ENCODE peak calls at places on chromosomes 13 and 19, in four cellular contexts. Q is dorsolateral prefrontal cortex; J is NK-92 treated with Interleukin-12 subunit alpha and Interleukin-12 subunit beta, amount 100 ng/mL, for 24 hours; S is T-helper 1 cell. M is an unnamed sample.
A peak's percentile ranks its signal among the peaks of the same experiment; 100 is the strongest.

GRCh38 chr13:95509521-95510315 is 42.8 kb upstream of the CLDN10 start:
- DNase-seq in Q (no peak), S (no peak), J (no peak), M (no peak)

GRCh38 chr13:46756977-46757376 is 40.0 kb downstream of the ESD start:
- DNase-seq in J (no peak), Q (no peak), S (no peak), M (no peak)

GRCh38 chr13:41613984-41614581 is 156.7 kb downstream of the RGCC start:
- DNase-seq in Q (no peak), S (no peak), J (no peak), M (no peak)

GRCh38 chr13:94157705-94158218 is 321.7 kb downstream of the DCT start:
- DNase-seq in Q (no peak), S (no peak), J (no peak), M (no peak)

GRCh38 chr19:10501971-10502523 is 1.1 kb downstream of the KEAP1 start:
- DNase-seq in S (no peak), J (peak; percentile 64), Q (peak; percentile 74), M (no peak)

GRCh38 chr13:52695856-52696255 is 43.2 kb downstream of the SUGT1 start:
- DNase-seq in S (no peak), J (no peak), Q (no peak), M (no peak)

GRCh38 chr19:39408392-39409206 is 2.0 kb downstream of the ZFP36 start:
- DNase-seq in J (peak; percentile 44), Q (no peak), S (peak; percentile 31), M (peak; percentile 34)

GRCh38 chr13:103883152-103883551 is 816.9 kb upstream of the SLC10A2 start:
- DNase-seq in Q (peak; percentile 64), J (no peak), S (no peak), M (no peak)

GRCh38 chr19:1445932-1446712 is 3.8 kb upstream of the APC2 start:
- DNase-seq in Q (peak; percentile 83), J (no peak), S (no peak), M (no peak)

GRCh38 chr19:34049944-34050343 is 122.4 kb upstream of the LSM14A start:
- DNase-seq in J (no peak), Q (no peak), S (no peak), M (no peak)

GRCh38 chr13:75395056-75395455 is 86.9 kb downstream of the TBC1D4 start:
- DNase-seq in S (no peak), Q (no peak), J (no peak), M (no peak)

GRCh38 chr19:45200614-45201013 is 22.0 kb downstream of the BLOC1S3 start:
- DNase-seq in S (no peak), Q (no peak), J (no peak), M (no peak)

GRCh38 chr19:11693505-11694499 is 44.9 kb downstream of the ZNF823 start:
- DNase-seq in Q (no peak), J (no peak), S (no peak), M (no peak)

GRCh38 chr13:45063261-45063870 is 56.9 kb upstream of the GTF2F2 start:
- DNase-seq in S (no peak), Q (no peak), J (no peak), M (no peak)